ENCODE peak calls at places on chromosomes 11 and 22, in four cellular contexts. S is PC-3, C is uterus, Y is keratinocyte. N is an unnamed sample. For H3K36me3, the result is how much of the 10 kb centered on the place peaks cover.

GRCh38 chr11:10670099-10670498 is 23.5 kb downstream of the IRAG1 start:
- DNase-seq in S (no peak), C (no peak), Y (no peak), N (no peak)

GRCh38 chr11:15034687-15035267 is 38.6 kb upstream of the CALCB start:
- DNase-seq in S (no peak), C (no peak), Y (no peak), N (peak)

GRCh38 chr11:3122775-3123201 is 42.3 kb downstream of the OSBPL5 start:
- DNase-seq in S (no peak), C (peak), Y (no peak), N (no peak)

GRCh38 chr11:66967670-66968425 is 7.3 kb upstream of the C11orf86 start:
- DNase-seq in S (peak), C (peak), Y (peak), N (no peak)

GRCh38 chr11:75239551-75240290 is 853 bp upstream of the TPBGL start:
- DNase-seq in S (no peak), C (peak), Y (no peak), N (peak)

GRCh38 chr11:298406-299065 is 790 bp downstream of the IFITM5 start:
- DNase-seq in S (no peak), C (peak), Y (no peak), N (peak)

GRCh38 chr22:20545681-20546521 is 38.5 kb downstream of the MED15 start:
- DNase-seq in S (no peak), C (no peak), Y (no peak), N (no peak)

GRCh38 chr11:11750479-11750878 is 91.3 kb upstream of the USP47 start:
- DNase-seq in S (no peak), C (no peak), Y (no peak), N (no peak)

GRCh38 chr22:27312567-27313507 is 488.7 kb downstream of the MN1 start:
- DNase-seq in S (no peak), C (no peak), Y (no peak), N (no peak)

GRCh38 chr11:100785148-100785983 is 98.3 kb downstream of the ARHGAP42 start:
- DNase-seq in S (no peak), C (no peak), Y (no peak), N (peak)

GRCh38 chr11:27626938-27627586 is 73.2 kb downstream of the BDNF start:
- DNase-seq in S (no peak), C (no peak), Y (no peak), N (no peak)

GRCh38 chr11:60064115-60064514 is 7.7 kb downstream of the MS4A3 start:
- DNase-seq in S (no peak), C (no peak), Y (no peak), N (no peak)

GRCh38 chr11:69052343-69053168 is 3.8 kb downstream of the TPCN2 start:
- DNase-seq in S (no peak), C (no peak), Y (no peak), N (no peak)

GRCh38 chr11:129815596-129816461 is at the start of gene TMEM45B:
- DNase-seq in S (peak), C (no peak), Y (no peak), N (peak)

GRCh38 chr11:102583437-102583836 is 41.7 kb downstream of the MMP20 start:
- DNase-seq in S (no peak), C (no peak), Y (no peak), N (no peak)

GRCh38 chr11:19323502-19323901 is 82.8 kb upstream of the E2F8 start:
- DNase-seq in S (peak), C (no peak), Y (no peak), N (no peak)

GRCh38 chr11:27310182-27310581 is 52.8 kb downstream of the CCDC34 start:
- DNase-seq in S (no peak), C (no peak), Y (no peak), N (no peak)

GRCh38 chr11:43920598-43921419 is 21.6 kb upstream of the C11orf96 start:
- DNase-seq in S (peak), C (peak), Y (peak), N (no peak)

GRCh38 chr11:6568191-6568918 is 35.1 kb downstream of the RRP8 start:
- DNase-seq in S (peak), C (no peak), Y (no peak), N (peak)

GRCh38 chr11:88552377-88553029 is 215.0 kb upstream of the CTSC start:
- DNase-seq in S (peak), C (no peak), Y (no peak), N (peak)

GRCh38 chr11:34379081-34379480 is 21.3 kb upstream of the ABTB2 start:
- DNase-seq in S (peak), C (no peak), Y (no peak), N (no peak)

GRCh38 chr11:59437770-59438169 is 1.5 kb downstream of the OR5A1 start:
- DNase-seq in S (no peak), C (no peak), Y (no peak), N (no peak)

GRCh38 chr11:110948112-110948511 is 235.9 kb upstream of the ARHGAP20 start:
- DNase-seq in S (no peak), C (no peak), Y (no peak), N (no peak)

GRCh38 chr22:50699754-50700386 is 27.2 kb downstream of the SHANK3 start:
- DNase-seq in S (no peak), C (no peak), Y (no peak), N (peak)

GRCh38 chr11:127074151-127074761 is 73.7 kb upstream of the KIRREL3 start:
- DNase-seq in S (peak), C (no peak), Y (no peak), N (peak)

GRCh38 chr11:107857550-107858216 is 904 bp downstream of the SLC35F2 start:
- DNase-seq in S (no peak), C (no peak), Y (no peak), N (no peak)

GRCh38 chr11:118763038-118763437 is 27.9 kb downstream of the DDX6 start:
- DNase-seq in S (no peak), C (no peak), Y (no peak), N (no peak)
- H3K36me3 ChIP-seq in S (half or more), C (under half), Y (under half), N (half or more)

GRCh38 chr11:106159846-106160245 is 82.4 kb downstream of the AASDHPPT start:
- DNase-seq in S (no peak), C (no peak), Y (no peak), N (no peak)

GRCh38 chr11:106156290-106156937 is 79.0 kb downstream of the AASDHPPT start:
- DNase-seq in S (peak), C (peak), Y (peak), N (peak)

GRCh38 chr11:106162190-106162589 is 84.7 kb downstream of the AASDHPPT start:
- DNase-seq in S (no peak), C (no peak), Y (no peak), N (no peak)

GRCh38 chr11:106161775-106162174 is 84.3 kb downstream of the AASDHPPT start:
- DNase-seq in S (no peak), C (no peak), Y (no peak), N (no peak)

DNA sequence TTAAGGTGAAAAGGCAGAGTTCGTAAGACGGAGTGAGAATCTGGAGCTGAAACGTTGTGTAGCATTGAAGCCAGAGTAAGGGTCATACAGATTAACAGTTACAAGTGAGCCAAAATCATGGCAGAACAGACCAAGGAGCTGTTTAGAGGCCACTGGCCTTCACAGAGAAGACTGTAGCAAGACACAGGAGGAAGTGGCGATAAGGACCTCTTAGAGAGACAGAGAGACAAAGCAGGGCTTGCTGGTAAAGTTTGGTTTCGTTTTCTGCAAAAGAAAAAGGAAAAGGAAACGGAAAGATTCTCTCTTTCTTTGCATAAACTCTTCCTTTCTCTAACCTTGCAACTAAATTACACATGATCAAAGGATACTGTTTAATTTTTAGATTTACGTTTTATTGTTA is 83.0 kb downstream of the AASDHPPT start:
- DNase-seq in S (no peak), C (no peak), Y (no peak), N (no peak)
- H3K4me3 ChIP-seq in S (no peak), C (no peak), Y (no peak), N (no peak)

DNA sequence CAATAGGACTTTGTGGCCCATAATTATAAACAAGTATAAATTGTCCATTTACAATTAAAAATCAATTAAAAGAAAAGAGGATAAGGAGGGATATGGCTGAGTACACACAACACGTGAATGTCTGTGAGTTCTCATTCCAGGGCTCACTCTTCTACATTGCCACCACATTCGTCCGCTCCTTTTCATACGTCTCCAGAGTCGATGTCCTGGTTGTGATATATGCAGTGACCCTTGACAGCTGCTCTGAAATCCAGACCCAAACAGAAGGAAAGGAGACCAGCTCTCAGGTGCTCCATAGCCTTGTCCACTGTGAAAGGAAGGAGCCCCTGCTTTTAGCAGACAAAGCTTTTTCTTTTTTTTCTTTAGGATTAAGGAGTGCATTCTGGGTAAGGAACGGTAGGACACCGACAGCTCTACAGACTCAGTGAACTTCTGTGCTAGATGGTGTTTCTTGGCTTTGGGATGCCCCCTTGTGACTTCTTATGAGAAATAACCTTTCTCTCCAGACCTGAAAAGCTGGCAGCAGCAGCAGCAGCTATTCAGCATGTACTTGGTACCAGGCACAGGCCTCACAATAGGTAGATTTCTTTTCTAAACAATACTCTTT is 19.7 kb upstream of the DNAJB13 start:
- DNase-seq in S (peak), C (no peak), Y (no peak), N (peak)
- H3K36me3 ChIP-seq in S (under half), C (under half), Y (under half), N (under half)

GRCh38 chr11:61544466-61544865 is 35.9 kb downstream of the LRRC10B start:
- DNase-seq in S (peak), C (no peak), Y (no peak), N (no peak)
- H3K4me3 ChIP-seq in S (no peak), C (no peak), Y (no peak), N (no peak)

GRCh38 chr11:41779401-41779960 is 320.0 kb upstream of the LRRC4C start:
- DNase-seq in S (no peak), C (no peak), Y (no peak), N (no peak)
- H3K36me3 ChIP-seq in S (under half), C (under half), Y (under half), N (under half)

GRCh38 chr11:70630068-70630467 is 231.7 kb downstream of the CTTN start:
- DNase-seq in S (no peak), C (no peak), Y (no peak), N (no peak)

GRCh38 chr11:70630816-70631623 is 232.7 kb downstream of the CTTN start:
- DNase-seq in S (no peak), C (no peak), Y (no peak), N (no peak)

GRCh38 chr11:70627219-70627618 is 228.9 kb downstream of the CTTN start:
- DNase-seq in S (no peak), C (no peak), Y (no peak), N (no peak)

GRCh38 chr11:70628176-70628860 is 230.0 kb downstream of the CTTN start:
- DNase-seq in S (no peak), C (no peak), Y (no peak), N (no peak)

DNA sequence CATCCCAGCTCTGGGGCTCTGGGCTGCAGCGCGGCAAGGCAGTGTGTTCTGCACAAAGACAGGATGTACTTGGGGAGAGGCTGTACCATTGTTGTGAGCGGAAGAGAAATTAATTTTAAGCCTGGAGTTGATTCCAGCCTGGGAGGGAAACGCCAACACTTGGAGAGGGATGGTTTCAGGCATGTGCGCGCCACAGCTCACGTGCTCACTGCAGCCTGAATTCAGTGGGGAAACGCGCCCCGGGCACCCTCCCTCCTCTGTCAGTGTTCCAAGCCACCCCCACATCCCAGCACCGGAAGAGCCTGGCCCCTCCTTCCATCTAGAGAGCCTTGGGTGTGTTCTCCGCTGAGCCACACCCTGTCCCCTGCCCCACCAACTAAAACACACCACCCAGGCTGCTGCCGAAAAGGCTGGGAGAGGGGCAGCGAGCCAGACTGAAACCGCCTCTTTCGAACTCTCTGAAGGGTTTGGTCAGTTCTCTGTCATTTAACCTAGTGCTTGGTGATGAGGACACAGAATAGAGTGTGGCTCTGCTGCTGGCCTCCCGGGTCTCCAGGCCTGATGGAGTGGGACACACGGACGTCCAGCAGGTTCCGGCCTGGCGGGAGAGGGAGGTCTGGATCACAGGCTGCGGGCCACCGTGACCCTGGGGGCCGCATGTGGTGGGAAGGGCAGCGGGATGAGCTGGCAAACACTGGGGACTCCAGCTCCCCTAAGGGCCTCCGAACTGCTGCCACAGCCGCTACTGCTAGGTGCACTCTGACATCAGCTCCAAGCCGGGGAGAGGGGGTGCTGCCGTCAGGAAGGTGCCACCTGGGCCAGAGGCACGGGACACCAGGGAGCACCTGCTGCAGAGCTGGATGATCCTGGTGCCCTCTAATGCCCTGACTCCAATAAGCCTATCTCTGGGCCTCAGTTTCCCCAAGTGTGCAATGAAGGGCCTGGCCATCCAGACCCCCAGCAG is 230.8 kb downstream of the CTTN start:
- DNase-seq in S (no peak), C (peak), Y (no peak), N (no peak)
- H3K4me3 ChIP-seq in S (no peak), C (no peak), Y (no peak), N (no peak)

DNA sequence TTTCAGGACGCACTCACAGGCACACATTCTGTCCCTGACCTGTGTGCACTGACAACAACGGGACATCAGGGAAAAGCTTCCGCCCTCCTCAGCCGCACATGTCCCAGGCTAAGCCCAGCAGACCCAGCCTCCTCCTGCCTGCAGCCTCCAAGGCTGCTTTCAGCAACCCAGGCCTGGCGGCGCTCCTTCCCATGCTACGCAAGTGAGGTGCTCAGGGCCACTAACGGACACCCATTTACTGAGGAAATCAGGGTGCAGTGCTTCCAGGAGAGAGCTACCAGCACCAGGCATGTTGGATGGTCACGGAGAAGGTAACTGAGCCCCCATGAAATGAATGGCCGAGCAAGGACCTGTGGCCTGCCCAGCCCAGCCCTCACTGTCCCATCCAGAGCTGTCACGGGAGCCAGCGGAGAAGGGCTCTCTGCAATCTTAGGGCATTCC is 6.9 kb downstream of the MOB2 start:
- DNase-seq in S (no peak), C (peak), Y (no peak), N (no peak)
- H3K36me3 ChIP-seq in S (under half), C (under half), Y (under half), N (under half)

GRCh38 chr22:45230026-45230845 is 10.5 kb downstream of the KIAA0930 start:
- DNase-seq in S (no peak), C (no peak), Y (no peak), N (peak)
- H3K4me3 ChIP-seq in S (no peak), C (no peak), Y (no peak), N (no peak)

GRCh38 chr22:19405652-19406051 is 25.9 kb downstream of the HIRA start:
- DNase-seq in S (no peak), C (no peak), Y (no peak), N (no peak)
- H3K36me3 ChIP-seq in S (under half), C (under half), Y (under half), N (half or more)